ENCODE peak calls at places on chromosomes 7 and 10, in seven cellular contexts. I is GM06990; J is progenitor cell of endocrine pancreas; S is HS-5; Z is activated CD4-positive, alpha-beta T cell treated with anti-CD3 and anti-CD28 coated beads for 36 hours; D is T-helper 2 cell; K is A172. W is an unnamed sample.
A peak's percentile ranks its signal among the peaks of the same experiment; 100 is the strongest.

GRCh38 chr7:54833021-54833467 is 74.0 kb upstream of the SEC61G start:
- DNase-seq in I (no peak), J (no peak), S (no peak), Z (no peak), D (no peak), K (no peak), W (no peak)

GRCh38 chr10:6929157-6929830 is 349.2 kb upstream of the PRKCQ start:
- DNase-seq in I (no peak), J (no peak), S (no peak), Z (no peak), D (no peak), K (no peak), W (no peak)

GRCh38 chr7:3188946-3189345 is 112.1 kb upstream of the SDK1 start:
- DNase-seq in I (no peak), J (no peak), S (no peak), Z (no peak), D (no peak), K (no peak), W (no peak)

GRCh38 chr10:116385994-116386809 is 41.4 kb upstream of the PNLIPRP3 start:
- DNase-seq in I (no peak), J (no peak), S (peak; percentile 20), Z (no peak), D (peak; percentile 2), K (peak; percentile 34), W (peak; percentile 1)

GRCh38 chr7:43954524-43955228 is 28.4 kb downstream of the UBE2D4 start:
- DNase-seq in I (no peak), J (no peak), S (peak; percentile 42), Z (peak; percentile 51), D (peak; percentile 46), K (peak; percentile 75), W (peak; percentile 12)

GRCh38 chr10:51748959-51749358 is 49.6 kb upstream of the CSTF2T start:
- DNase-seq in I (no peak), J (no peak), S (no peak), Z (no peak), D (no peak), K (no peak), W (no peak)

GRCh38 chr7:12257582-12257981 is 46.5 kb downstream of the TMEM106B start:
- DNase-seq in I (peak; percentile 55), J (no peak), S (peak; percentile 46), Z (peak; percentile 30), D (peak; percentile 96), K (peak; percentile 56), W (peak; percentile 9)

GRCh38 chr7:127907638-127908040 is 123.6 kb downstream of the LRRC4 start:
- DNase-seq in I (no peak), J (no peak), S (no peak), Z (no peak), D (peak; percentile 20), K (no peak), W (peak; percentile 67)

GRCh38 chr7:90552521-90552920 is 43.6 kb upstream of the CDK14 start:
- DNase-seq in I (no peak), J (no peak), S (no peak), Z (no peak), D (no peak), K (peak; percentile 20), W (no peak)

GRCh38 chr7:96823274-96823673 is 113.6 kb upstream of the SEM1 start:
- DNase-seq in I (no peak), J (no peak), S (peak; percentile 51), Z (no peak), D (peak; percentile 21), K (no peak), W (no peak)

GRCh38 chr7:137169282-137169698 is 174.2 kb downstream of the PTN start:
- DNase-seq in I (no peak), J (peak; percentile 34), S (no peak), Z (no peak), D (no peak), K (peak; percentile 45), W (peak; percentile 18)

GRCh38 chr10:3716093-3716492 is 68.9 kb downstream of the KLF6 start:
- DNase-seq in I (no peak), J (no peak), S (no peak), Z (no peak), D (no peak), K (no peak), W (no peak)

GRCh38 chr7:127726481-127726880 is 74.5 kb downstream of the SND1 start:
- DNase-seq in I (no peak), J (no peak), S (no peak), Z (no peak), D (no peak), K (no peak), W (no peak)

GRCh38 chr7:3082831-3083230 is 39.2 kb upstream of the CARD11 start:
- DNase-seq in I (no peak), J (no peak), S (no peak), Z (no peak), D (no peak), K (no peak), W (no peak)

GRCh38 chr10:131959841-131960240 is 21.9 kb downstream of the BNIP3 start:
- DNase-seq in I (no peak), J (no peak), S (no peak), Z (no peak), D (no peak), K (no peak), W (no peak)

GRCh38 chr7:133020501-133020900 is 61.4 kb downstream of the CHCHD3 start:
- DNase-seq in I (no peak), J (no peak), S (no peak), Z (no peak), D (no peak), K (no peak), W (no peak)

GRCh38 chr7:81960026-81960425 is 190.2 kb upstream of the HGF start:
- DNase-seq in I (no peak), J (no peak), S (no peak), Z (no peak), D (no peak), K (no peak), W (no peak)

GRCh38 chr7:41333506-41333905 is 369.4 kb downstream of the INHBA start:
- DNase-seq in I (no peak), J (no peak), S (peak; percentile 90), Z (no peak), D (no peak), K (peak; percentile 41), W (no peak)

GRCh38 chr10:15189133-15189881 is 20.8 kb upstream of the NMT2 start:
- DNase-seq in I (no peak), J (no peak), S (no peak), Z (no peak), D (no peak), K (no peak), W (no peak)

GRCh38 chr10:98481418-98481945 is 34.7 kb upstream of the HPS1 start:
- DNase-seq in I (no peak), J (no peak), S (no peak), Z (no peak), D (no peak), K (no peak), W (no peak)

GRCh38 chr7:110721395-110721794 is 369.5 kb upstream of the LRRN3 start:
- DNase-seq in I (no peak), J (no peak), S (no peak), Z (no peak), D (no peak), K (no peak), W (no peak)

GRCh38 chr7:27709137-27710075 is 30.6 kb upstream of the TAX1BP1 start:
- DNase-seq in I (no peak), J (no peak), S (peak; percentile 82), Z (no peak), D (peak; percentile 91), K (peak; percentile 62), W (no peak)

GRCh38 chr10:18409599-18410397 is 241.6 kb downstream of the NSUN6 start:
- DNase-seq in I (no peak), J (no peak), S (no peak), Z (no peak), D (peak; percentile 33), K (no peak), W (no peak)

GRCh38 chr7:136923111-136923510 is 54.7 kb downstream of the CHRM2 start:
- DNase-seq in I (no peak), J (no peak), S (peak; percentile 23), Z (no peak), D (no peak), K (peak; percentile 60), W (no peak)

GRCh38 chr10:76082956-76083355 is 651.5 kb downstream of the LRMDA start:
- DNase-seq in I (no peak), J (no peak), S (peak; percentile 63), Z (no peak), D (no peak), K (peak; percentile 99), W (no peak)

GRCh38 chr7:157297071-157297638 is 39.6 kb upstream of the DNAJB6 start:
- DNase-seq in I (no peak), J (no peak), S (no peak), Z (no peak), D (no peak), K (no peak), W (no peak)

GRCh38 chr7:1483536-1484505 is 20.4 kb downstream of the INTS1 start:
- DNase-seq in I (no peak), J (no peak), S (no peak), Z (no peak), D (no peak), K (no peak), W (no peak)

GRCh38 chr7:125971656-125972055 is 1042.0 kb upstream of the POT1 start:
- DNase-seq in I (no peak), J (no peak), S (no peak), Z (no peak), D (no peak), K (no peak), W (no peak)

GRCh38 chr10:61163403-61163802 is 219.4 kb upstream of the RHOBTB1 start:
- DNase-seq in I (no peak), J (no peak), S (no peak), Z (no peak), D (no peak), K (no peak), W (no peak)

GRCh38 chr10:114310346-114310745 is 71.3 kb downstream of the VWA2 start:
- DNase-seq in I (no peak), J (no peak), S (no peak), Z (no peak), D (no peak), K (no peak), W (no peak)

GRCh38 chr7:137696376-137696775 is 150.4 kb downstream of the DGKI start:
- DNase-seq in I (no peak), J (no peak), S (no peak), Z (no peak), D (no peak), K (no peak), W (no peak)

GRCh38 chr7:80134536-80135305 is at the start of gene GNAI1:
- DNase-seq in I (no peak), J (peak; percentile 83), S (no peak), Z (peak; percentile 51), D (peak; percentile 46), K (peak; percentile 75), W (no peak)

GRCh38 chr10:56178210-56178609 is 182.8 kb downstream of the ZWINT start:
- DNase-seq in I (no peak), J (no peak), S (no peak), Z (no peak), D (no peak), K (peak; percentile 47), W (no peak)

GRCh38 chr7:3780016-3780415 is 479.0 kb downstream of the SDK1 start:
- DNase-seq in I (no peak), J (no peak), S (no peak), Z (no peak), D (no peak), K (no peak), W (no peak)

GRCh38 chr7:4667776-4668509 is 14.2 kb upstream of the FOXK1 start:
- DNase-seq in I (no peak), J (no peak), S (no peak), Z (no peak), D (no peak), K (peak; percentile 29), W (no peak)

GRCh38 chr10:96414303-96414702 is 55.5 kb upstream of the OPALIN start:
- DNase-seq in I (no peak), J (no peak), S (no peak), Z (no peak), D (no peak), K (no peak), W (no peak)

GRCh38 chr10:24277771-24278518 is 69.0 kb downstream of the KIAA1217 start:
- DNase-seq in I (no peak), J (no peak), S (no peak), Z (no peak), D (no peak), K (no peak), W (no peak)